ENCODE peak calls at places on chromosome 2, in ten cellular contexts. W is MM.1S; G is AG09309; N is astrocyte of the spinal cord; L is cardiac muscle cell; R is neural progenitor cell; U is thoracic aorta; C is CD4-positive, CD25-positive, alpha-beta regulatory T cell; D is HCT116; B is GM12865. F is an unnamed sample.

GRCh38 chr2:127453392-127454171 is 35.4 kb downstream of the PROC start:
- DNase-seq in L (peak; percentile 20), B (peak; percentile 6), D (no peak), W (no peak), N (no peak), G (no peak), U (no peak), C (no peak), R (peak; percentile 47), F (no peak)

GRCh38 chr2:98457045-98457696 is 12.5 kb downstream of the INPP4A start:
- DNase-seq in N (peak; percentile 71), U (no peak), C (no peak), G (peak; percentile 73), W (no peak), R (no peak), D (no peak), B (no peak), L (no peak), F (peak; percentile 75)

GRCh38 chr2:178473931-178474330 is 4.5 kb downstream of the FKBP7 start:
- DNase-seq in U (no peak), G (no peak), W (no peak), N (no peak), D (no peak), B (no peak), R (no peak), L (no peak), C (no peak), F (no peak)

GRCh38 chr2:209147981-209148380 is 275.9 kb upstream of the MAP2 start:
- DNase-seq in C (no peak), R (no peak), W (no peak), L (no peak), B (no peak), U (no peak), D (no peak), N (no peak), G (no peak), F (no peak)

GRCh38 chr2:56713161-56713676 is 529.4 kb downstream of the CCDC85A start:
- DNase-seq in R (no peak), G (peak; percentile 73), N (peak; percentile 67), B (no peak), U (no peak), L (peak; percentile 66), W (no peak), D (no peak), C (no peak), F (peak; percentile 31)

GRCh38 chr2:70596739-70597138 is 43.1 kb upstream of the TGFA start:
- DNase-seq in U (no peak), L (no peak), G (no peak), R (no peak), C (no peak), B (no peak), D (peak; percentile 59), W (no peak), N (peak; percentile 31), F (peak; percentile 19)

GRCh38 chr2:162056796-162057399 is 17.1 kb downstream of the DPP4 start:
- DNase-seq in W (no peak), G (no peak), N (no peak), L (no peak), B (no peak), C (no peak), D (no peak), R (no peak), U (no peak), F (no peak)

GRCh38 chr2:120856421-120856862 is 120.8 kb downstream of the GLI2 start:
- DNase-seq in C (no peak), G (no peak), B (no peak), N (no peak), L (peak; percentile 60), U (no peak), W (no peak), R (peak; percentile 78), D (no peak), F (no peak)

GRCh38 chr2:170525566-170525900 is 189.6 kb upstream of the SP5 start:
- DNase-seq in U (peak; percentile 76), R (no peak), N (peak; percentile 98), G (peak; percentile 77), C (no peak), D (peak; percentile 71), L (no peak), B (no peak), W (no peak), F (peak; percentile 96)

GRCh38 chr2:43943323-43943722 is 52.5 kb downstream of the LRPPRC start:
- DNase-seq in U (no peak), N (no peak), R (no peak), B (no peak), G (no peak), L (no peak), D (no peak), C (no peak), W (no peak), F (no peak)

GRCh38 chr2:101679801-101680487 is 17.6 kb upstream of the MAP4K4 start:
- DNase-seq in C (no peak), U (no peak), R (no peak), W (no peak), L (no peak), D (no peak), G (no peak), B (no peak), N (peak; percentile 39), F (no peak)

GRCh38 chr2:219002395-219003266 is 9.4 kb upstream of the CRYBA2 start:
- DNase-seq in W (peak; percentile 66), D (peak; percentile 60), C (no peak), N (no peak), L (peak; percentile 71), U (no peak), B (peak; percentile 21), G (no peak), R (peak; percentile 90), F (no peak)

GRCh38 chr2:18991177-18992168 is 366.9 kb downstream of the OSR1 start:
- DNase-seq in R (no peak), L (no peak), D (no peak), U (no peak), B (no peak), C (no peak), G (peak; percentile 89), N (peak; percentile 74), W (no peak), F (peak; percentile 43)

GRCh38 chr2:230498506-230499107 is 82.6 kb downstream of the SP100 start:
- DNase-seq in R (no peak), U (no peak), C (no peak), G (no peak), D (no peak), N (no peak), L (no peak), W (no peak), B (no peak), F (no peak)

DNA sequence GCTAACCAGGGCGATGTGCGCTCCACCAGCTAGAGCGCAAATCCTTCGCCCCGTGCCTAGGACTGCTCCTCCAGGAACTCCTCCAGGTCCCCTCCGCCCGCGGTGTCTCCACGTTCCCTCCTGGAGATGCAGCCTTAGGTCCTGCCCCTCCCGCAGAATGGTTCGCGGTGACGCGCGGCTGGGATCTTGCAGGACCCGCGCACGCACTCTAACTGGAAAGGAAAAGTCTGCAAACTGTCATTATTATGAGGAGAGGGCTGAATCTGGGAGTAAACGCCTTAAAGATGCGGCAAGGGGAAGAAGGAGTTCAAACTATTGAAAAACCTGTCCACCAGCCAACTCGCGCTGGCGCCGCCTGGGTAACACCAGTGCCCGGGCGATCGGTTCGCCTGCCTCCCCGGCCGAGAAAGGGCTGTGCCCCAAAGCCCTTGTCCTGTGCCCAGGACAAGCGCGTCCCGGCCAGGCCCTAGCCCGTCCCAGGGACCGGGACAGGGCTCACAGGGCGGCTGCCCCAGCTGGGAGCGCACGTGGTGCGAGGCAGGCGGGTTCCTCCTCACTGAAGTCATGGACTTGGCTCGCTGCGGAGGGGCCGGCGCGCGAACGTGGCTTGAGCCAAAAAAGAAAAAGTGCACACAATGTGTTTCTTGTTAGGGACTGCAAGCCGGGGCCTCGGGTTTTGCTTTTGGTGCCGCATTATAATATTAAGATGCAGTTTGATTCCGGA is 5.5 kb upstream of the ID2 start:
- DNase-seq in N (peak; percentile 83), U (no peak), W (no peak), R (peak; percentile 26), L (peak; percentile 70), G (no peak), D (no peak), B (no peak), C (no peak), F (no peak)
- H3K4me3 ChIP-seq in N (peak overlapping the region; percentile 38), U (peak overlapping the region; percentile 84), W (no peak overlapping the region), R (peak overlapping the region; percentile 45), L (peak overlapping the region; percentile 46), G (peak overlapping the region; percentile 48), D (no peak overlapping the region), B (no peak overlapping the region), C (no peak overlapping the region), F (peak overlapping the region; percentile 42)

GRCh38 chr2:174597347-174598047 is at the start of gene WIPF1:
- DNase-seq in R (no peak), G (peak; percentile 39), D (no peak), L (no peak), U (no peak), N (peak; percentile 77), W (peak; percentile 90), C (peak; percentile 82), B (peak; percentile 94), F (no peak)

GRCh38 chr2:174600349-174600748 is 2.7 kb upstream of the WIPF1 start:
- DNase-seq in B (no peak), R (no peak), L (no peak), N (no peak), D (no peak), U (no peak), C (peak; percentile 40), G (no peak), W (no peak), F (no peak)

GRCh38 chr2:174596994-174597346 is 634 bp downstream of the WIPF1 start:
- DNase-seq in W (peak; percentile 19), G (no peak), L (no peak), D (no peak), U (no peak), C (no peak), B (peak; percentile 49), N (no peak), R (no peak), F (no peak)

GRCh38 chr2:174602741-174603140 is 5.1 kb upstream of the WIPF1 start:
- DNase-seq in C (no peak), N (no peak), D (no peak), W (no peak), G (no peak), U (no peak), L (no peak), R (no peak), B (no peak), F (no peak)

GRCh38 chr2:174599310-174599941 is 1.8 kb upstream of the WIPF1 start:
- DNase-seq in N (no peak), W (no peak), C (no peak), G (no peak), U (no peak), R (no peak), B (no peak), L (no peak), D (no peak), F (no peak)
- H3K4me3 ChIP-seq in N (no peak overlapping the region), W (no peak overlapping the region), C (peak overlapping the region; percentile 98), G (no peak overlapping the region), U (no peak overlapping the region), R (no peak overlapping the region), B (no peak overlapping the region), L (no peak overlapping the region), D (no peak overlapping the region), F (no peak overlapping the region)

GRCh38 chr2:467543-467891 is 179.6 kb upstream of the ALKAL2 start:
- DNase-seq in N (no peak), C (no peak), U (no peak), R (no peak), W (no peak), B (no peak), D (no peak), L (no peak), G (no peak), F (no peak)
- H3K4me3 ChIP-seq in N (no peak overlapping the region), C (no peak overlapping the region), U (peak overlapping the region; percentile 33), R (peak overlapping the region; percentile 52), W (no peak overlapping the region), B (no peak overlapping the region), D (no peak overlapping the region), L (no peak overlapping the region), G (no peak overlapping the region), F (no peak overlapping the region)

GRCh38 chr2:188979730-188980123 is 5.6 kb downstream of the COL3A1 start:
- DNase-seq in W (no peak), G (no peak), L (no peak), C (no peak), U (no peak), B (no peak), R (no peak), N (no peak), D (no peak), F (no peak)
- H3K4me3 ChIP-seq in W (no peak overlapping the region), G (no peak overlapping the region), L (no peak overlapping the region), C (no peak overlapping the region), U (peak overlapping the region; percentile 78), B (no peak overlapping the region), R (no peak overlapping the region), N (peak overlapping the region; percentile 0), D (no peak overlapping the region), F (peak overlapping the region; percentile 14)

F was measured in skeletal muscle cell.